ENCODE peak calls at places on chromosomes 11 and 22, in seven cellular contexts. E, C, T, R, B, H and Z are unnamed samples.

GRCh38 chr22:34798605-34799004 is 267.4 kb upstream of the ISX start:
- DNase-seq in T (no peak), R (no peak), B (no peak), C (no peak), H (peak), E (no peak), Z (no peak)

GRCh38 chr11:15622231-15622890 is 507.6 kb downstream of the INSC start:
- DNase-seq in E (no peak), R (no peak), B (no peak), H (no peak), T (no peak), C (no peak), Z (no peak)

GRCh38 chr11:45859661-45860140 is 12.4 kb downstream of the CRY2 start:
- DNase-seq in B (peak), C (peak), E (peak), R (no peak), T (peak), H (peak), Z (peak)

GRCh38 chr11:971092-971690 is 45.5 kb downstream of the AP2A2 start:
- DNase-seq in E (no peak), C (no peak), B (peak), H (no peak), T (no peak), R (no peak), Z (no peak)

GRCh38 chr11:69817265-69818236 is 1.7 kb downstream of the FGF3 start:
- DNase-seq in H (no peak), T (no peak), E (no peak), C (no peak), R (no peak), B (peak), Z (no peak)

GRCh38 chr11:34330653-34331052 is 27.2 kb downstream of the ABTB2 start:
- DNase-seq in E (no peak), T (no peak), C (no peak), B (no peak), H (no peak), R (no peak), Z (no peak)

GRCh38 chr11:129749141-129749540 is 66.5 kb upstream of the TMEM45B start:
- DNase-seq in R (no peak), B (no peak), C (no peak), T (no peak), H (no peak), E (no peak), Z (no peak)

GRCh38 chr22:46675938-46676337 is 55.8 kb downstream of the GRAMD4 start:
- DNase-seq in E (no peak), B (no peak), H (no peak), T (no peak), R (no peak), C (no peak), Z (no peak)

GRCh38 chr11:47400813-47401279 is 7.5 kb upstream of the SLC39A13 start:
- DNase-seq in E (no peak), C (no peak), B (peak), R (no peak), T (peak), H (no peak), Z (no peak)

GRCh38 chr11:123588117-123588815 is 66.2 kb downstream of the SCN3B start:
- DNase-seq in B (no peak), C (peak), R (no peak), T (no peak), E (no peak), H (no peak), Z (no peak)

GRCh38 chr11:31676280-31676982 is 134.7 kb downstream of the PAX6 start:
- DNase-seq in R (no peak), H (no peak), E (no peak), B (no peak), T (no peak), C (no peak), Z (no peak)

GRCh38 chr22:37303821-37304274 is 21.5 kb downstream of the CYTH4 start:
- DNase-seq in R (peak), E (peak), B (peak), T (no peak), C (no peak), H (no peak), Z (peak)

GRCh38 chr11:45176996-45177395 is 30.6 kb downstream of the PRDM11 start:
- DNase-seq in B (no peak), H (no peak), R (no peak), E (no peak), T (peak), C (peak), Z (no peak)

GRCh38 chr11:111764621-111765020 is 1.6 kb downstream of the PPP2R1B start:
- DNase-seq in T (no peak), B (peak), C (no peak), R (no peak), E (no peak), H (no peak), Z (no peak)

GRCh38 chr11:70226967-70227366 is 23.9 kb downstream of the FADD start:
- DNase-seq in R (no peak), T (no peak), H (no peak), B (no peak), E (no peak), C (no peak), Z (no peak)

GRCh38 chr11:428295-428694 is 13.5 kb upstream of the SIGIRR start:
- DNase-seq in T (peak), H (no peak), C (no peak), R (no peak), B (no peak), E (no peak), Z (no peak)

GRCh38 chr11:132422725-132423124 is 1052.3 kb downstream of the NTM start:
- DNase-seq in B (no peak), E (no peak), T (no peak), C (no peak), R (no peak), H (no peak), Z (no peak)

GRCh38 chr22:42131562-42131961 is 952 bp upstream of the CYP2D6 start:
- DNase-seq in T (no peak), B (no peak), C (no peak), R (no peak), H (no peak), E (no peak), Z (no peak)

GRCh38 chr11:106217456-106217855 is 140.0 kb downstream of the AASDHPPT start:
- DNase-seq in B (no peak), H (no peak), C (no peak), E (no peak), T (no peak), R (no peak), Z (no peak)

GRCh38 chr22:32536352-32536751 is 61.7 kb downstream of the FBXO7 start:
- DNase-seq in B (peak), H (no peak), T (no peak), C (no peak), R (no peak), E (no peak), Z (no peak)

GRCh38 chr11:28017816-28018215 is 90.1 kb downstream of the KIF18A start:
- DNase-seq in R (no peak), E (no peak), T (no peak), H (no peak), B (peak), C (no peak), Z (no peak)

GRCh38 chr22:47298017-47298820 is 535.8 kb downstream of the TBC1D22A start:
- DNase-seq in T (no peak), R (no peak), B (peak), E (no peak), H (no peak), C (no peak), Z (no peak)

GRCh38 chr11:72840780-72841179 is 26.6 kb downstream of the ATG16L2 start:
- DNase-seq in T (no peak), H (no peak), E (peak), B (peak), C (no peak), R (peak), Z (no peak)

GRCh38 chr22:38335077-38335476 is 17.8 kb upstream of the CSNK1E start:
- DNase-seq in T (no peak), R (no peak), C (no peak), E (no peak), H (no peak), B (peak), Z (no peak)

GRCh38 chr22:41377846-41378245 is 3.9 kb upstream of the TEF start:
- DNase-seq in E (no peak), R (no peak), H (no peak), B (peak), T (no peak), C (no peak), Z (no peak)

GRCh38 chr11:119085523-119085878 is 820 bp downstream of the HMBS start:
- DNase-seq in E (no peak), C (no peak), R (no peak), T (no peak), H (no peak), B (peak), Z (no peak)

GRCh38 chr22:22465782-22466181 is 42.8 kb downstream of the ZNF280B start:
- DNase-seq in B (no peak), E (no peak), C (no peak), T (no peak), H (no peak), R (no peak), Z (no peak)

GRCh38 chr11:127506647-127507046 is 506.1 kb upstream of the KIRREL3 start:
- DNase-seq in C (no peak), T (no peak), R (no peak), E (no peak), H (no peak), B (no peak), Z (no peak)

GRCh38 chr11:102614485-102614884 is 10.6 kb downstream of the MMP20 start:
- DNase-seq in C (no peak), B (peak), H (no peak), T (no peak), R (no peak), E (no peak), Z (no peak)

GRCh38 chr22:38398609-38399401 is 56.2 kb downstream of the KCNJ4 start:
- DNase-seq in E (peak), R (peak), B (peak), T (peak), C (peak), H (peak), Z (peak)

DNA sequence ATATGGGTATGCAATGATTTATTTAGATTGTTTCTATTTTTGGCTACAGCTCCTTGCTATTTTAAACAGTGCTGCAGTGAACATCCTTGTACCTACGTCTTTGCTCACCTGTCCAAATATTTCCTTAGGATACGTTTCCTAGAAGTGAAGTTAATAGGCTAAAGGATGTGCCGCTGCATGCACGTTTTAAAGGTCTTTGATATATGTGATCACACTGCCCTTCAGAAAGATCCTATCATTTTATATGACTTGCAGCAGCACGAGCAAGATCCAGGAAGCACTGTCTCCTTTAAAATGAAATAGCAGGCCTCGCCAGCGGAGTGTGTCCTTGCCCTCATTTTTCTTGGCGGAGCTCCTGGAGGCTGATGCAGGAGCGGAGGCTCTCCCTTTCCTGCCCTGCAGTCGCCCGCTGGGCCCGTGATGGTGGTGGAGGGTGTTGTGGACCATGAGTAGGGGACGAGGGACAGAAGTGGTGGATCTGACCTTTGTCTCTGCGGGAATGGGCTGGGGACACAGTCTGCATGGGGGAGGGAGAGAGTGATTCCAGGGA is 19.4 kb downstream of the RPS6KA4 start:
- DNase-seq in T (no peak), C (no peak), E (no peak), R (no peak), H (no peak), B (peak), Z (no peak)
- H3K27ac ChIP-seq in T (no peak), C (no peak), E (no peak), R (no peak), H (no peak), B (no peak), Z (no peak)

DNA sequence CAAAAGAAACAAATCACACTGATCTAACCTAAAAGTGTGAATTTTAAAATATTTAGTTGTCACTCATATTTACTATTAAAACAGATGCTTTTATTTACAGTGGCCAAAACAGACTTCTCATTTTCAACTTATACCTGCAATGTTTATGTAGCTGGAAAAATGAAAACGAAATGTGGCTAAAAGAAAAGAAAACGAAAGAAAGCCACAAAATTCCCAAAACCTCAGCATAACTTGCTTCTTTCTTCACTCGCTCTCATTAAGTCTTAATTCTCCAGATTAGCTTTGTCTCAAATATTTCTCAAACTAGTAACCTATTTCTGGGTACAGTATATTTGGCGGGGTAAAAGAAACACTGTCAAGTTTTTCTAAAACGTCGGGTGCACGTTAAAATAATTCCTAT is 693 bp downstream of the CSTF3 start:
- DNase-seq in H (no peak), B (no peak), T (no peak), R (no peak), E (no peak), C (no peak), Z (no peak)
- TF ChIP-seq CTCF in H (no peak), B (no peak), T (no peak), R (no peak), E (no peak), C (no peak), Z (no peak)

GRCh38 chr11:115499241-115499799 is 4.9 kb downstream of the CADM1 start:
- DNase-seq in T (no peak), R (no peak), H (no peak), B (no peak), C (no peak), E (no peak), Z (no peak)
- H3K27ac ChIP-seq in T (no peak), R (no peak), H (no peak), B (no peak), C (no peak), E (no peak), Z (no peak)

GRCh38 chr11:94974178-94974577 is 669 bp downstream of the KDM4D start:
- DNase-seq in C (no peak), B (no peak), E (no peak), R (no peak), T (no peak), H (no peak), Z (no peak)

GRCh38 chr11:94964934-94965333 is 8.4 kb downstream of the CWC15 start:
- DNase-seq in E (no peak), C (no peak), H (no peak), R (no peak), B (no peak), T (no peak), Z (no peak)

GRCh38 chr11:94973099-94973968 is at the start of the genes CWC15 and KDM4D:
- DNase-seq in E (peak), H (peak), C (peak), B (peak), R (peak), T (peak), Z (peak)

GRCh38 chr11:94968334-94968958 is 4.9 kb downstream of the CWC15 start:
- DNase-seq in C (no peak), H (no peak), R (no peak), T (no peak), E (no peak), B (peak), Z (no peak)
- TF ChIP-seq CTCF in C (no peak), H (peak), R (no peak), T (peak), E (peak), B (peak), Z (no peak)

GRCh38 chr22:45554861-45555260 is 52.2 kb downstream of the FBLN1 start:
- DNase-seq in R (no peak), T (no peak), H (no peak), B (no peak), E (no peak), C (no peak), Z (no peak)

GRCh38 chr22:45552580-45553332 is 50.1 kb downstream of the FBLN1 start:
- DNase-seq in B (peak), C (peak), E (peak), R (peak), T (no peak), H (peak), Z (peak)

GRCh38 chr22:45552017-45552411 is 49.3 kb downstream of the FBLN1 start:
- DNase-seq in C (no peak), E (no peak), T (no peak), H (no peak), B (peak), R (no peak), Z (no peak)

GRCh38 chr22:45553333-45554039 is 50.8 kb downstream of the FBLN1 start:
- DNase-seq in C (peak), B (peak), H (peak), E (peak), R (peak), T (no peak), Z (peak)

DNA sequence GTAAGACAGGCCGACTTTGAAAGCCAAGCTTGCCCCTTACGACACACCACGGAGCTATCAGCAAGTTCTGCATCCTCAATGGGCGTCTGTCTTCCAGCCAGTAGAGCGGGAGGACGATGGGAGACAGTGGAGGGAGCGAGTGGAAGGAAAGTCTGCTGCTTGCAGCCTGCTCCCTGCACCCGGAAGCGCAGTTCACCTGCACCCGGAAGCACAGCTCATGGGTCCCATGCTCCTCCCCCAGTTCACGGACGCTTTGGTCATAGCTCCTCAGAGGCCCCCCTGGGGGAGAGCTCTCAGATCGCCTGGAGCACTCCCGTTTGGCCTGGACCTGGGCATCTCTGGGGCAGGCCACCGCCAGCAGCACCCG is 51.3 kb downstream of the FBLN1 start:
- DNase-seq in T (no peak), B (no peak), C (no peak), R (no peak), E (no peak), H (no peak), Z (no peak)
- H3K27ac ChIP-seq in T (peak), B (peak), C (peak), R (no peak), E (peak), H (no peak), Z (no peak)

GRCh38 chr22:24772493-24773220 is 1.9 kb downstream of the PIWIL3 start:
- DNase-seq in B (peak), R (no peak), H (no peak), T (no peak), C (no peak), E (no peak), Z (no peak)
- TF ChIP-seq CTCF in B (peak), R (peak), H (no peak), T (no peak), C (no peak), E (peak), Z (no peak)

GRCh38 chr11:44145011-44145777 is 49.7 kb downstream of the EXT2 start:
- DNase-seq in H (no peak), E (no peak), B (peak), C (no peak), R (no peak), T (no peak), Z (no peak)
- H3K27ac ChIP-seq in H (no peak), E (no peak), B (no peak), C (no peak), R (no peak), T (no peak), Z (no peak)

DNA sequence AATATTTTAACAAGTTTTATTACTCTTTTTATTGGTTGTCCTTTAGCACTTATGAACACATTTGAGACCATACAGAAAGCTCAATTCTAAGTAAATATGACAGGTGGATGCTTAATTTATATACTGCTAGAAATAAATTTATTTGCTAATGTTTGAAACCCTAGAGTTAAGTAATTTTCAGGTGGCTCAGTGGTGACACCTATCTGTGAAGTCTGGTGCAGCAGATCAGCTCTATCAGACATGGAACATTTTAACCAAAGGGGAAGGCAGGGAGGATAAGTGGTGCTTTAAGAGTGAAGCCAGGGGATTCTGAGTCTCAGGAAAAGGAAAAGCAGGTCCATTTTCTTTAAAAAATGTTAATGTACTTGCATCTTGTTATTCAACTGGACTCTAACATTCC is 175.8 kb downstream of the DSCAML1 start:
- DNase-seq in C (no peak), R (no peak), B (peak), H (no peak), E (no peak), T (no peak), Z (no peak)
- TF ChIP-seq CTCF in C (no peak), R (peak), B (peak), H (no peak), E (peak), T (no peak), Z (peak)